ENCODE peak calls at places on chromosomes 4 and X, in seven cellular contexts. S is tibial artery; Z is NB4; D is lower leg skin; W is stimulated activated CD4-positive, alpha-beta T cell treated with anti-CD3 and anti-CD28 coated beads, Interleukin-4, amount 100 ng/mL, for 1 hour; K is ureter; I is uterus. B is an unnamed sample.

GRCh38 chr4:3192188-3192587 is 56.8 kb upstream of the MSANTD1 start:
- DNase-seq in S (no peak), Z (no peak), D (peak), W (no peak), K (no peak), I (no peak), B (no peak)

GRCh38 chr4:121072836-121073362 is 564 bp upstream of the NDNF start:
- DNase-seq in S (peak), Z (no peak), D (peak), W (peak), K (peak), I (no peak), B (peak)

GRCh38 chrX:131262738-131263679 is 26.1 kb downstream of the IGSF1 start:
- DNase-seq in S (no peak), Z (peak), D (no peak), W (peak), K (no peak), I (no peak), B (no peak)

GRCh38 chr4:41746025-41746439 is 2.5 kb downstream of the PHOX2B start:
- DNase-seq in S (no peak), Z (no peak), D (no peak), W (no peak), K (no peak), I (no peak), B (no peak)

GRCh38 chr4:3375688-3376087 is 66.1 kb upstream of the HGFAC start:
- DNase-seq in S (no peak), Z (no peak), D (no peak), W (no peak), K (no peak), I (no peak), B (no peak)

GRCh38 chrX:148874621-148875020 is 374.2 kb downstream of the AFF2 start:
- DNase-seq in S (no peak), Z (no peak), D (no peak), W (no peak), K (no peak), I (no peak), B (no peak)

GRCh38 chrX:64975989-64976672 is at the start of gene ZC4H2:
- DNase-seq in S (peak), Z (peak), D (peak), W (peak), K (peak), I (peak), B (peak)

GRCh38 chrX:6095469-6095868 is 133.2 kb downstream of the NLGN4X start:
- DNase-seq in S (no peak), Z (peak), D (no peak), W (no peak), K (no peak), I (no peak), B (no peak)

GRCh38 chr4:82201805-82202636 is 171.8 kb downstream of the HNRNPD start:
- DNase-seq in S (no peak), Z (peak), D (no peak), W (peak), K (no peak), I (no peak), B (no peak)

GRCh38 chrX:118528089-118528753 is 32.6 kb downstream of the DOCK11 start:
- DNase-seq in S (no peak), Z (peak), D (peak), W (peak), K (no peak), I (no peak), B (no peak)

GRCh38 chrX:70030242-70030823 is 19.4 kb downstream of the AWAT2 start:
- DNase-seq in S (no peak), Z (peak), D (no peak), W (peak), K (no peak), I (no peak), B (no peak)

GRCh38 chr4:47839259-47839658 is 1.4 kb upstream of the CORIN start:
- DNase-seq in S (no peak), Z (peak), D (no peak), W (peak), K (no peak), I (peak), B (no peak)

GRCh38 chrX:150688911-150689451 is 4.2 kb upstream of the MTMR1 start:
- DNase-seq in S (no peak), Z (no peak), D (no peak), W (no peak), K (no peak), I (no peak), B (no peak)

GRCh38 chrX:41870719-41871151 is 52.6 kb downstream of the CASK start:
- DNase-seq in S (no peak), Z (no peak), D (no peak), W (no peak), K (no peak), I (no peak), B (peak)

GRCh38 chr4:8525383-8526120 is 54.6 kb upstream of the GPR78 start:
- DNase-seq in S (no peak), Z (no peak), D (no peak), W (no peak), K (no peak), I (no peak), B (no peak)

GRCh38 chrX:23668335-23668734 is 1.0 kb downstream of the PRDX4 start:
- DNase-seq in S (no peak), Z (peak), D (no peak), W (no peak), K (no peak), I (no peak), B (no peak)

GRCh38 chr4:109441858-109442480 is 8.4 kb downstream of the SEC24B start:
- DNase-seq in S (no peak), Z (no peak), D (no peak), W (no peak), K (no peak), I (no peak), B (no peak)

GRCh38 chr4:54498661-54499111 is 159.1 kb upstream of the KIT start:
- DNase-seq in S (no peak), Z (peak), D (no peak), W (no peak), K (no peak), I (no peak), B (no peak)

GRCh38 chr4:134393592-134393991 is 192.0 kb upstream of the PABPC4L start:
- DNase-seq in S (no peak), Z (no peak), D (no peak), W (no peak), K (no peak), I (no peak), B (no peak)

GRCh38 chr4:38279650-38280322 is 319.6 kb downstream of the PTTG2 start:
- DNase-seq in S (no peak), Z (no peak), D (no peak), W (no peak), K (no peak), I (no peak), B (no peak)

GRCh38 chrX:110142096-110142495 is 139.2 kb downstream of the TMEM164 start:
- DNase-seq in S (no peak), Z (no peak), D (no peak), W (no peak), K (no peak), I (no peak), B (no peak)

GRCh38 chr4:83618991-83619390 is 83.1 kb downstream of the GPAT3 start:
- DNase-seq in S (peak), Z (peak), D (no peak), W (no peak), K (no peak), I (no peak), B (peak)

GRCh38 chrX:44747317-44747716 is 96.5 kb upstream of the DUSP21 start:
- DNase-seq in S (no peak), Z (peak), D (no peak), W (no peak), K (no peak), I (no peak), B (no peak)

GRCh38 chrX:16671005-16671404 is 21.0 kb downstream of the S100G start:
- DNase-seq in S (no peak), Z (peak), D (no peak), W (peak), K (no peak), I (no peak), B (no peak)

GRCh38 chr4:141977433-141977832 is 341.1 kb downstream of the IL15 start:
- DNase-seq in S (no peak), Z (no peak), D (no peak), W (no peak), K (no peak), I (no peak), B (no peak)

GRCh38 chr4:8167291-8167690 is 8.7 kb upstream of the ABLIM2 start:
- DNase-seq in S (no peak), Z (peak), D (no peak), W (no peak), K (no peak), I (no peak), B (no peak)

GRCh38 chrX:19931146-19931545 is 43.7 kb upstream of the SH3KBP1 start:
- DNase-seq in S (no peak), Z (no peak), D (no peak), W (no peak), K (no peak), I (no peak), B (no peak)

GRCh38 chr4:150994721-150995120 is 20.4 kb downstream of the LRBA start:
- DNase-seq in S (no peak), Z (no peak), D (no peak), W (no peak), K (no peak), I (no peak), B (no peak)

GRCh38 chr4:188824553-188824952 is 685.3 kb downstream of the TRIML1 start:
- DNase-seq in S (no peak), Z (no peak), D (no peak), W (no peak), K (no peak), I (no peak), B (no peak)

GRCh38 chrX:54495814-54496516 is at the start of gene FGD1:
- DNase-seq in S (peak), Z (peak), D (peak), W (peak), K (peak), I (peak), B (peak)

GRCh38 chr4:3313556-3314228 is 20.9 kb downstream of the RGS12 start:
- DNase-seq in S (no peak), Z (no peak), D (peak), W (no peak), K (peak), I (no peak), B (no peak)

GRCh38 chr4:1576200-1576960 is 107.7 kb downstream of the FAM53A start:
- DNase-seq in S (no peak), Z (no peak), D (no peak), W (no peak), K (no peak), I (no peak), B (no peak)

GRCh38 chrX:118215346-118215745 is 98.7 kb upstream of the KLHL13 start:
- DNase-seq in S (no peak), Z (no peak), D (no peak), W (no peak), K (no peak), I (no peak), B (no peak)

GRCh38 chrX:47321386-47321785 is 49.0 kb upstream of the ZNF157 start:
- DNase-seq in S (peak), Z (no peak), D (peak), W (no peak), K (peak), I (peak), B (peak)

GRCh38 chrX:43345166-43345565 is 310.9 kb upstream of the MAOA start:
- DNase-seq in S (no peak), Z (no peak), D (no peak), W (no peak), K (no peak), I (no peak), B (no peak)

GRCh38 chr4:98604723-98605122 is 53.7 kb downstream of the TSPAN5 start:
- DNase-seq in S (no peak), Z (no peak), D (no peak), W (no peak), K (no peak), I (no peak), B (no peak)

GRCh38 chr4:184028571-184028996 is 123.5 kb downstream of the STOX2 start:
- DNase-seq in S (no peak), Z (peak), D (no peak), W (peak), K (no peak), I (no peak), B (no peak)

GRCh38 chr4:113692809-113693411 is 68.6 kb downstream of the CAMK2D start:
- DNase-seq in S (no peak), Z (peak), D (no peak), W (no peak), K (no peak), I (no peak), B (no peak)

GRCh38 chrX:149762696-149763614 is 10.9 kb upstream of the HSFX1 start:
- DNase-seq in S (no peak), Z (no peak), D (peak), W (no peak), K (no peak), I (no peak), B (no peak)

GRCh38 chrX:101595739-101596419 is 21.9 kb downstream of the ARMCX6 start:
- DNase-seq in S (no peak), Z (peak), D (no peak), W (no peak), K (no peak), I (no peak), B (peak)

B was measured in lung.